ENCODE peak calls at places on chromosomes 2 and 18, in seven cellular contexts. F, A, P, Z, B, I and M are unnamed samples.

GRCh38 chr18:37946324-37946723 is 380.7 kb upstream of the CELF4 start:
- DNase-seq in B (no peak), I (no peak), A (no peak), Z (no peak), P (no peak), F (no peak), M (no peak)

GRCh38 chr18:24466766-24467165 is 6.3 kb downstream of the HRH4 start:
- DNase-seq in F (no peak), P (no peak), A (no peak), Z (no peak), I (no peak), B (no peak), M (no peak)

GRCh38 chr18:59918320-59918755 is 18.5 kb downstream of the PMAIP1 start:
- DNase-seq in F (peak; percentile 91), A (no peak), Z (peak; percentile 71), I (no peak), P (no peak), B (peak; percentile 79), M (no peak)

GRCh38 chr2:174846941-174847938 is 83.0 kb upstream of the CHRNA1 start:
- DNase-seq in P (peak; percentile 78), B (peak; percentile 86), A (no peak), F (peak; percentile 68), I (no peak), Z (peak; percentile 94), M (peak; percentile 92)

GRCh38 chr2:149169653-149170052 is 131.2 kb downstream of the LYPD6B start:
- DNase-seq in I (peak; percentile 48), B (no peak), F (peak; percentile 94), Z (no peak), A (peak; percentile 88), P (no peak), M (no peak)

GRCh38 chr2:47264183-47264582 is 109.1 kb upstream of the STPG4 start:
- DNase-seq in F (no peak), A (no peak), P (no peak), I (no peak), B (no peak), Z (no peak), M (no peak)

GRCh38 chr2:10242451-10242850 is 60.3 kb upstream of the HPCAL1 start:
- DNase-seq in P (no peak), F (no peak), A (no peak), B (no peak), I (no peak), Z (no peak), M (no peak)

GRCh38 chr2:164721425-164721824 is 100.1 kb upstream of the GRB14 start:
- DNase-seq in F (no peak), Z (peak; percentile 61), A (no peak), P (no peak), I (no peak), B (no peak), M (no peak)

GRCh38 chr2:127564429-127565260 is 29.2 kb downstream of the MYO7B start:
- DNase-seq in B (no peak), P (no peak), A (no peak), Z (no peak), I (no peak), F (no peak), M (no peak)

GRCh38 chr18:54805571-54806334 is 22.5 kb upstream of the RAB27B start:
- DNase-seq in Z (peak; percentile 93), P (peak; percentile 32), A (no peak), B (peak; percentile 91), I (no peak), F (peak; percentile 81), M (peak; percentile 25)

GRCh38 chr18:25306671-25307070 is 45.3 kb downstream of the ZNF521 start:
- DNase-seq in Z (no peak), A (no peak), I (no peak), F (no peak), B (peak; percentile 40), P (no peak), M (no peak)

GRCh38 chr2:208319403-208319802 is 53.3 kb downstream of the PIKFYVE start:
- DNase-seq in A (no peak), B (peak; percentile 42), Z (no peak), F (no peak), I (no peak), P (no peak), M (no peak)

GRCh38 chr2:240820607-240821428 is 799 bp upstream of the KIF1A start:
- DNase-seq in A (no peak), B (no peak), F (no peak), P (no peak), Z (no peak), I (peak; percentile 59), M (no peak)

GRCh38 chr18:32093106-32093511 is 1.4 kb downstream of the RNF138 start:
- DNase-seq in P (peak; percentile 11), Z (peak; percentile 63), A (peak; percentile 41), B (peak; percentile 67), I (no peak), F (peak; percentile 34), M (no peak)

GRCh38 chr2:111029135-111029927 is 91.4 kb upstream of the BCL2L11 start:
- DNase-seq in F (peak; percentile 60), A (no peak), B (no peak), Z (no peak), P (no peak), I (no peak), M (no peak)

GRCh38 chr2:215876139-215876936 is 137.0 kb downstream of the MREG start:
- DNase-seq in I (no peak), Z (no peak), A (no peak), F (no peak), P (no peak), B (no peak), M (no peak)

GRCh38 chr18:54240629-54241107 is 16.2 kb upstream of the MBD2 start:
- DNase-seq in F (no peak), B (no peak), Z (no peak), P (no peak), A (no peak), I (peak; percentile 64), M (no peak)

GRCh38 chr18:54148151-54148550 is 76.3 kb downstream of the MBD2 start:
- DNase-seq in F (no peak), B (no peak), Z (no peak), A (no peak), I (no peak), P (no peak), M (no peak)

GRCh38 chr18:60935046-60935445 is 398.2 kb upstream of the CDH20 start:
- DNase-seq in P (no peak), B (peak; percentile 35), I (no peak), Z (peak; percentile 50), A (no peak), F (no peak), M (no peak)

GRCh38 chr2:110114007-110114591 is 1.5 kb downstream of the MALL start:
- DNase-seq in A (no peak), P (no peak), Z (no peak), B (peak; percentile 29), I (peak; percentile 50), F (peak; percentile 95), M (no peak)

DNA sequence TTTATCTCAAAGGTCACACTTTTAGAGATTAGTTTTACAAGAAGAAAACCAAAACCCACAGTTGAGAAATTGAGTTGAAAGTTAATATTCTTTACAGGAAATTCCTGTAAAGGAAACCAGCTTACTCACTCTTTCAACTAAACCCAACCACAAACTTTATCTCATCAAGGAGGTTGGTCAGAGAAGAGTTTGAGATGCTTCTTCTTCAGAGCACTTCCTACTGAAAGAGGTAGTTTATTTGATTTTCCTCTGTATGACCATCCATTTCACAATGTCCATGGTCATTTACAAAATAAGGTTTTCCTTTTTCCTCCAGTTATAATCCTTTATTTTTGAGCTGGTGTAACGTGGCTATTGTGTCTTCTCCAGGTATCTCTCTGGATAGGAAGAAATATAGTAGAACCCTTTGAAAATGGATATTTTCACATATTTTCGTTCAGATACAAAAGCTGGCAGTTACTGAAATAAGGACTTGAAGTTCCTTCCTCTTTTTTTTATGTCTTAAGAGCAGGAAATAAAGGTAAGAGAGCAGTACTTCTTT is 4.5 kb upstream of the IL18RAP start:
- DNase-seq in A (no peak), I (no peak), B (peak; percentile 16), Z (peak; percentile 25), P (no peak), F (peak; percentile 36), M (no peak)
- H3K4me3 ChIP-seq in A (no peak overlapping the region), I (no peak overlapping the region), B (no peak overlapping the region), Z (no peak overlapping the region), P (no peak overlapping the region), F (no peak overlapping the region), M (no peak overlapping the region)

DNA sequence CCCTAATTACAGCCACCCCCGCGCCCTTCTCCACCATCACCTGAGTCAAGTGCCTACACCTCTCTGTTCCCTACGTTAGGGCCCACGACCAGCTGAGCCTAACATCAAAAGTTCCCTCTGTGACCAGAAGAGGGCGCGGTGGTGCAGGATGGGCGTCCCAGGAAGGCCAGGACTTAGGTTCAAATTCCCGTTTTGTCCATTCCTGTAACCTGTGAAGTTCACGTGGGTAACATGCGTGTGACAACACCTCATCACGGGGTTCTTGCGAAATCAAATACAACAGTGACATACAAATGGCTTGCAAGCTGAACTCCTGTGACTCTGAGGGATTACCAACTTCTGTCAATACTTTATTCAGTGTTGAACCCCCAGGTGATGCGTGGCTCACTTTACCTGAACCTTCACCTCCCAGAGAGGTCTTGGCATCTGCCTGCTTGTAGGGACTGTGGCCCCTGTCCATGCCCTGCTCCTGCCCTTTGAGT is 207.9 kb downstream of the ARL4C start:
- DNase-seq in I (peak; percentile 51), B (peak; percentile 56), A (peak; percentile 74), Z (peak; percentile 60), F (peak; percentile 58), P (no peak), M (no peak)
- H3K4me3 ChIP-seq in I (no peak overlapping the region), B (no peak overlapping the region), A (no peak overlapping the region), Z (no peak overlapping the region), F (no peak overlapping the region), P (no peak overlapping the region), M (no peak overlapping the region)

DNA sequence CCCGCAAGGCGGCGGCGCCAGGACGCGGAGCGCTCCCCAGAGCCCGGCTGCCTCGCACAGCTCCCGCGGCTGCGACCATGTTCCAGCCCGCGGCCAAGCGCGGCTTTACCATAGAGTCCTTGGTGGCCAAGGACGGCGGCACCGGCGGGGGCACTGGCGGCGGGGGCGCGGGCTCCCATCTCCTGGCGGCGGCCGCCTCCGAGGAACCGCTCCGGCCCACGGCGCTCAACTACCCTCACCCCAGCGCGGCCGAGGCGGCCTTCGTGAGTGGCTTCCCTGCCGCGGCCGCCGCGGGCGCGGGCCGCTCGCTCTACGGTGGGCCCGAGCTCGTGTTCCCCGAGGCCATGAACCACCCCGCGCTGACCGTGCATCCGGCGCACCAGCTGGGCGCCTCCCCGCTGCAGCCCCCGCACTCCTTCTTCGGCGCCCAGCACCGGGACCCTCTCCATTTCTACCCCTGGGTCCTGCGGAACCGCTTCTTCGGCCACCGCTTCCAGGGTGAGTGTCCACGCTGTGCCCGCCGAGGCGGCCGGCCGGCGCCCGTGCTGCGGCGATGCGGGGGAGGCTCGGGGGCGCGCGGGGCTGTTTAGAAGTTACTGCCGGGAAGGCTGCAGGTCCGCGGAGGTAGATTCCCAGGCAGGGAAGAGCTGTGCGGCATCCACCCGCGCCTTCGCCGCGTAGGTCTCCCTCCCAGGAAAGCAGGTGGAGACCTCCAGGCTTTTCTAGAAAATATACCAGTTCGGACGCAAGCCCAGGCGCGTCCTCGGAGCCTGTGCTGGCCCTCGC is 749 bp downstream of the EMX1 start:
- DNase-seq in B (no peak), A (no peak), Z (no peak), I (no peak), P (no peak), F (no peak), M (no peak)
- H3K4me3 ChIP-seq in B (no peak overlapping the region), A (peak overlapping the region; percentile 30), Z (no peak overlapping the region), I (peak overlapping the region; percentile 34), P (no peak overlapping the region), F (peak overlapping the region; percentile 42), M (no peak overlapping the region)

DNA sequence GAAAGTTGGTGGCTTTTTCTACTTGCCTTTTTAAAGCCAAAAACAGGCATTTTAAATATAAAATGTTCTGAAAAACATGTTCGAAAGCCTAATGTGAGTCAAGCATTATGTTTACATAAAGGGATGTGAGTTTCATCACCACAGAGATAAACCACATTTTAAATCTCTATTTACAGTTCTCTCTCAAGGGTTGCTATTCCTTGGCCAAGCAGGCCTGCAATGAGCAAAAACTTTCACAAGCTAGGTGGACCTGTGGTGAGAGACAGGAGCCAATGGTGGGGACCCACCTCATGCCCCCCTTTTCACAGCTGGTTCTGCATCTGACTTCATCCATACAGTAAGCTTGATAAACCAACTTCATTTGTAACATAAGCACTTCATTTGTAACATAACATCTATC is 65.1 kb downstream of the CUL3 start:
- DNase-seq in A (no peak), I (no peak), F (peak; percentile 57), Z (peak; percentile 79), P (peak; percentile 80), B (peak; percentile 80), M (peak; percentile 42)
- H3K4me3 ChIP-seq in A (no peak overlapping the region), I (no peak overlapping the region), F (no peak overlapping the region), Z (no peak overlapping the region), P (no peak overlapping the region), B (no peak overlapping the region), M (no peak overlapping the region)